ENCODE peak calls at places on chromosome 5, in four cellular contexts. F is IMR-90, X is stomach, H is heart left ventricle. D is an unnamed sample.
A peak's percentile ranks its signal among the peaks of the same experiment; 100 is the strongest.

GRCh38 chr5:116137544-116138378 is 52.9 kb downstream of the COMMD10 start:
- DNase-seq in F (peak; percentile 62), X (no peak), H (no peak), D (peak; percentile 74)

GRCh38 chr5:107615173-107615856 is 55.4 kb downstream of the EFNA5 start:
- DNase-seq in F (no peak), X (no peak), H (no peak), D (peak; percentile 12)

GRCh38 chr5:178667685-178668084 is 40.8 kb upstream of the CLK4 start:
- DNase-seq in F (no peak), X (no peak), H (no peak), D (no peak)

GRCh38 chr5:159746707-159747106 is 169.6 kb upstream of the ADRA1B start:
- DNase-seq in F (no peak), X (no peak), H (no peak), D (no peak)

GRCh38 chr5:10364186-10364689 is 10.7 kb downstream of the MARCHF6 start:
- DNase-seq in F (no peak), X (no peak), H (no peak), D (no peak)

GRCh38 chr5:172896465-172896864 is 62.4 kb downstream of the ERGIC1 start:
- DNase-seq in F (no peak), X (no peak), H (no peak), D (no peak)

GRCh38 chr5:77643654-77644404 is 5.3 kb upstream of the OTP start:
- DNase-seq in F (no peak), X (no peak), H (no peak), D (no peak)

GRCh38 chr5:9069650-9070049 is 476.2 kb downstream of the SEMA5A start:
- DNase-seq in F (peak; percentile 93), X (no peak), H (no peak), D (no peak)

GRCh38 chr5:73213566-73213998 is 40.6 kb downstream of the TMEM174 start:
- DNase-seq in F (peak; percentile 92), X (no peak), H (no peak), D (no peak)

DNA sequence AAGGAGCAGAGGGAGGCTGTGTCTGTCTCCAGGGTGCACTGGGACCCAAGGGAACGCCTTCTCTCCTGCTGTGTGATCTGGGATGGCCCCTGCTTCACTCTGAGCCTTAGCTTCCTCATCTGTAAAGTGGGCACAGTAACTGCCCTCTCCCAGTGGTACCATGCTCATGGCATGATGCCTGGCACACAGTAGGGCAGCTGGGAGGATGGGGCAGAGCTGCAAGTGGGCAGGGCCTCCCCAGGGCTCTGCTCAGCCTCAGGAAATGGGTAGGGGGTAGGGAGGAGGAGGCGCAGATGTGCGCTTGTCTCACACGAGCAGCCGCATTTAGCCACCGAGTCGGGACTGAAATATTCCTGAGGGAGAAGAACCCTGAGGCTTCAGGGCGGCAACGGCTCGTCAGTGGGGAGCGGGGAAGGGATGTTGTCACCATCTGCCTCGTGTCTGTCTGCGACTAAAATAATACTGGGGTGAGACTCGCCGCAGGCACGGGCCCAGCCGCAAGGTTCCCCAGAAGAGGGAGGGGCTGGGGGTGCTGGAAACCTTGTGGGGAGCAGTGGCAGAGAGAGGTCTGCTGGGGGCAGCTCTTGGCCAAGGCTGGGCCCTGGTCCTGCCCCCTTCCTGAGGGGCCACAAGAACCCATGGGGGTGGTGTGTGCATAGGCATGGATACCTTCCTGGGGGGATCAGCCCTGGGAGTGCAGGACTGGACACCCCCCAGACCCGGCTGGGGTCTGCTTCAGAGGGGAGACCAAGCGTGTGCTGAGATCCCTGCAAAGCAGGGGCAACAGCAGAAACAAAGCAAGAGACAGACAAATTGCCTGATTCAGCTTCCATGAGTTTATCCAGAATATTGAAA is 55.2 kb upstream of the PSD2 start:
- DNase-seq in F (no peak), X (no peak), H (no peak), D (no peak)
- H3K4me1 ChIP-seq in F (peaks cover 16% of the 10 kb centered on the region), X (peaks cover 16% of the 10 kb centered on the region), H (peaks cover 2% of the 10 kb centered on the region), D (peaks cover 12% of the 10 kb centered on the region)

DNA sequence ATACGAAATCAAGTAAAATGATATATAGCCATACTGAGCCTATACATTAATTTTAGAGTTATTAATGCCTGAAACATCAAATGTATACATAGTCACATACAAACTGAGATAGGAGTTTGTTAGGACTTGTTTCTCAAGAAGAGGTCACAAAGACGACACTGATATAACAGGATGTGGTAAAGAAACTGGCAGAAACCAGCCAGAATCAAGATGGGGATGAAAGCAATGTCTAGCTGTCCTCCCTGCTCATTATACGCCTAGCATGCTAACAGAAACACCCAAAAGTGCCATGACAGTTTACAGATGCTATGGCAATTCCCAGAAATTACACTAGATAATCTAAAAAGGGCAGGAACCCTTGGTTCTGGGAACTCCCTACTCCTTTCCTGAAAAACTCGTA is 11.0 kb upstream of the MRPS30 start:
- DNase-seq in F (no peak), X (no peak), H (no peak), D (no peak)
- H3K4me1 ChIP-seq in F (no peaks in the 10 kb centered on the region), X (no peaks in the 10 kb centered on the region), H (no peaks in the 10 kb centered on the region), D (no peaks in the 10 kb centered on the region)

GRCh38 chr5:36239370-36240293 is 2.1 kb downstream of the NADK2 start:
- DNase-seq in F (no peak), X (no peak), H (no peak), D (no peak)

GRCh38 chr5:36240779-36241635 is 718 bp downstream of the NADK2 start:
- DNase-seq in F (peak; percentile 59), X (peak; percentile 64), H (peak; percentile 65), D (peak; percentile 73)

GRCh38 chr5:36237756-36238155 is 4.0 kb downstream of the NADK2 start:
- DNase-seq in F (no peak), X (no peak), H (no peak), D (no peak)

GRCh38 chr5:36236801-36237200 is 4.9 kb downstream of the NADK2 start:
- DNase-seq in F (no peak), X (no peak), H (no peak), D (no peak)

GRCh38 chr5:36238896-36239295 is 2.8 kb downstream of the NADK2 start:
- DNase-seq in F (no peak), X (no peak), H (no peak), D (no peak)
- H3K4me1 ChIP-seq in F (peaks cover 4% of the 10 kb centered on the region), X (peaks cover 31% of the 10 kb centered on the region), H (peaks cover 42% of the 10 kb centered on the region), D (peaks cover 21% of the 10 kb centered on the region)

GRCh38 chr5:150608991-150609390 is 31.5 kb upstream of the SYNPO start:
- DNase-seq in F (no peak), X (no peak), H (peak; percentile 9), D (no peak)

GRCh38 chr5:150609843-150610584 is 30.4 kb upstream of the SYNPO start:
- DNase-seq in F (no peak), X (peak; percentile 49), H (peak; percentile 87), D (peak; percentile 64)

GRCh38 chr5:150607105-150607504 is 33.4 kb upstream of the SYNPO start:
- DNase-seq in F (no peak), X (no peak), H (no peak), D (no peak)

GRCh38 chr5:150606476-150606875 is 34.0 kb upstream of the SYNPO start:
- DNase-seq in F (no peak), X (no peak), H (peak; percentile 20), D (no peak)

GRCh38 chr5:150607991-150608390 is 32.5 kb upstream of the SYNPO start:
- DNase-seq in F (no peak), X (no peak), H (no peak), D (no peak)
- H3K4me1 ChIP-seq in F (no peaks in the 10 kb centered on the region), X (peaks cover 41% of the 10 kb centered on the region), H (peaks cover 71% of the 10 kb centered on the region), D (peaks cover 34% of the 10 kb centered on the region)

GRCh38 chr5:145921211-145921610 is 15.2 kb upstream of the SH3RF2 start:
- DNase-seq in F (peak; percentile 35), X (no peak), H (no peak), D (no peak)
- H3K4me1 ChIP-seq in F (peaks cover 14% of the 10 kb centered on the region), X (no peaks in the 10 kb centered on the region), H (peaks cover 5% of the 10 kb centered on the region), D (peaks cover 22% of the 10 kb centered on the region)